ENCODE peak calls at places on chromosome 10, in four cellular contexts. N is endothelial cell of umbilical vein, I is hepatocyte, W is MM.1S. V is an unnamed sample.
A peak's percentile ranks its signal among the peaks of the same experiment; 100 is the strongest.

GRCh38 chr10:77131214-77131613 is 506.4 kb downstream of the KCNMA1 start:
- DNase-seq in N (no peak), I (no peak), W (no peak), V (no peak)

GRCh38 chr10:62597226-62597625 is 207.3 kb upstream of the ADO start:
- DNase-seq in N (no peak), I (no peak), W (no peak), V (no peak)

GRCh38 chr10:77586719-77587423 is 50.7 kb downstream of the KCNMA1 start:
- DNase-seq in N (no peak), I (peak; percentile 85), W (no peak), V (no peak)

GRCh38 chr10:112332509-112333228 is 41.2 kb upstream of the ACSL5 start:
- DNase-seq in N (no peak), I (no peak), W (no peak), V (no peak)

GRCh38 chr10:19904202-19904661 is 88.0 kb downstream of the PLXDC2 start:
- DNase-seq in N (no peak), I (no peak), W (no peak), V (no peak)

GRCh38 chr10:59892697-59893096 is 13.7 kb downstream of the CCDC6 start:
- DNase-seq in N (no peak), I (no peak), W (no peak), V (no peak)

GRCh38 chr10:58206251-58206650 is 61.4 kb downstream of the IPMK start:
- DNase-seq in N (no peak), I (no peak), W (no peak), V (no peak)

GRCh38 chr10:86121200-86121599 is 245.4 kb downstream of the GRID1 start:
- DNase-seq in N (no peak), I (no peak), W (no peak), V (no peak)

GRCh38 chr10:92832121-92832520 is 16.2 kb upstream of the EXOC6 start:
- DNase-seq in N (no peak), I (no peak), W (no peak), V (no peak)

GRCh38 chr10:68330852-68331454 is 911 bp upstream of the HNRNPH3 start:
- DNase-seq in N (no peak), I (peak; percentile 18), W (no peak), V (peak; percentile 9)

GRCh38 chr10:44234471-44234850 is 150.4 kb downstream of the CXCL12 start:
- DNase-seq in N (no peak), I (no peak), W (no peak), V (peak; percentile 57)

GRCh38 chr10:128926693-128927092 is 540.3 kb upstream of the MGMT start:
- DNase-seq in N (no peak), I (no peak), W (no peak), V (no peak)

GRCh38 chr10:77428776-77429395 is 208.7 kb downstream of the KCNMA1 start:
- DNase-seq in N (no peak), I (peak; percentile 74), W (no peak), V (peak; percentile 61)

GRCh38 chr10:114548662-114549061 is 109.4 kb downstream of the ABLIM1 start:
- DNase-seq in N (peak; percentile 79), I (peak; percentile 56), W (no peak), V (peak; percentile 73)

GRCh38 chr10:94546058-94546595 is 539 bp downstream of the HELLS start:
- DNase-seq in N (peak; percentile 65), I (no peak), W (peak; percentile 21), V (peak; percentile 16)

GRCh38 chr10:58189269-58189668 is 78.4 kb downstream of the IPMK start:
- DNase-seq in N (no peak), I (peak; percentile 8), W (no peak), V (no peak)

GRCh38 chr10:85926136-85926535 is 440.5 kb downstream of the GRID1 start:
- DNase-seq in N (no peak), I (no peak), W (no peak), V (no peak)

DNA sequence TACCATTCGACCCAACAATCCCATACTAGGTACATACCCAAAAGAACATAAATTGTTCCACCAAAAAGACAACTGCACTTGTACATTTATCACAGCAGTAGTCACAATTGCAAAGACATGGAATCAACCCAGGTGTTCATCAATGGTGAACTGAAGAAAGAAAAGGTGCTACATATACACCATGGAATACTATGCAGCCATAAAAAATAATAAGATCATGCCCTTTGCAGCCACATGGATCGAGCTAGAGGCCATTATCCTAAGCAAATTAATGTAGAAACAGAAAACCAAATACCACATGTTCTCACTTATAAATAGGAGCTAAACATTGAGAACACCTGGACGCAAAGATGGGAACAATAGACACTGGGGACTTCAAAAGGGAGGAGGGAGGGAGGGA is 79.3 kb upstream of the NEBL start:
- DNase-seq in N (no peak), I (no peak), W (no peak), V (no peak)
- TF ChIP-seq EZH2 in N (no peak), I (no peak), W (no peak), V (no peak)

DNA sequence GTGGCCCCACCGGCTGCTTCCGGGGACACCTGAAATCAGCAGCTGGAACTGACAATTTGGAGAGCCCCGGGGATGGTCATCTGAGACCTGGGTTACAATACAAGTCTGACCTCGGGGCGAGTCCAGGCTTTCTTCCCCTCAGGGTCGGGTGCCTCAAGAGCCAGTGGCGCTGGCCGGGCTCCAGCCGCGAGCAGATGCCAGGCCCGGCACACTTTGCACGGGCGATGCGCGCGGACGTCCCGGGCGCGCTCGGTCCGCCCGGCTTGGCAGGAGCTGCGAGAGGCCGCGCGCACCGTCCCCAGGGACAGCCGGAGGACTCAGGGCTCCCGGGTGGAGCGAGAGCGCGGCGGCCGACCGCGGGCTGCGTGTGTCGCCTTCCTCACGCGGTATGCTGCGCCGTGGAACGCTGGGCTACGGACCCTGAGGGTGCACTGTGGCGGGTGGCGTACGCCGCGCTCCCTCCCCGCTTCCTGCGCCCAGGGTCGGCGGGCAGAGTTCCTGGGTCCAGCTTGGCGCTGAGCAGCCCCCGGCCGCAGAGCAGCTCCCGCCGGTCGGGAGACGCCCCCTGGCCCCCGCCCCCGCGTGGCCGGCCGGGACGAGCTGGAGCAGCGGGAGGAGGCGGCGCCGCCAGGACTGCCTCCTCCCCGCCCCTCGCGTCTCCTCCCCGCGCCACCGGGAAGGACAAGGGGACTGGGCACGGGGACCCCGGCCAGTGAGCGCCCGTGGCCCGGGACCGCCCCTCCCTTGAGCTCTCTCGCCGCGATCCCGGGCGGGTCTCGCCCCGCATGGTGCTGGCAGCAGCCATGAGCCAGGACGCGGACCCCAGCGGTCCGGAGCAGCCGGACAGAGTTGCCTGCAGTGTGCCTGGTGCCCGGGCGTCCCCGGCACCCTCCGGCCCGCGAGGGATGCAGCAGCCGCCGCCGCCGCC is at the start of gene RBM20:
- DNase-seq in N (no peak), I (peak; percentile 54), W (no peak), V (peak; percentile 82)
- TF ChIP-seq EZH2 in N (peak; percentile 54), I (no peak), W (no peak), V (peak; percentile 62)

GRCh38 chr10:22682237-22683192 is 31.9 kb downstream of the PIP4K2A start:
- DNase-seq in N (no peak), I (no peak), W (peak; percentile 83), V (no peak)

GRCh38 chr10:22681301-22681700 is 33.1 kb downstream of the PIP4K2A start:
- DNase-seq in N (no peak), I (no peak), W (no peak), V (no peak)

GRCh38 chr10:22681783-22682183 is 32.6 kb downstream of the PIP4K2A start:
- DNase-seq in N (peak; percentile 59), I (peak; percentile 48), W (no peak), V (no peak)

GRCh38 chr10:22677333-22677732 is 37.0 kb downstream of the PIP4K2A start:
- DNase-seq in N (no peak), I (no peak), W (no peak), V (no peak)

GRCh38 chr10:22679608-22680007 is 34.8 kb downstream of the PIP4K2A start:
- DNase-seq in N (peak; percentile 81), I (no peak), W (no peak), V (no peak)
- TF ChIP-seq EZH2 in N (no peak), I (no peak), W (no peak), V (no peak)

DNA sequence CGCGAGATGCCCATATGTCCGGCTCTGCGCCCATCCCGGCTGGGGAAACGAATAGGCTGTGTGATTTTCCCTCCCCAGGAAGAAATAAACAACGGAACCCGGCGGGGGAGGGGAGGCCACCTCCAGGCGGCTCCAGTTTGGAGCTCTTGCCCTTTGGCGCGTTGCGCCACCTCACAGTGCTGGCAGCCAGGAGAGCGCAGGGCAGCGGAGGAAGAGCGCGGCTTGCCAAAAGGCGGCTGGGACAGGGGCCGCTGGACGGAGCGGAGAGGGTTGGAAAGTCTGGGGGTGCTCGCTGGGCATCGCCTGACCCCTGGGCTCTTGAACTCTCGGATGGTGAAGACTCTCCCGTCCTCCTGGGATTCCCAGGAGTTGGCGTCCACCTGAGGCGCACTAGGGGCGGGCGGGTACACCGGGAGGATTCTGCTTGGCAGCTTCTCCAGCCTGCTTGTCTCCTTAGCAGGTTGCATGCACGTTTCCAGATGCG is 5.3 kb upstream of the NEUROG3 start:
- DNase-seq in N (no peak), I (no peak), W (no peak), V (peak; percentile 61)
- TF ChIP-seq EZH2 in N (no peak), I (no peak), W (no peak), V (peak; percentile 92)

GRCh38 chr10:110650265-110650668 is 6.1 kb downstream of the RBM20 start:
- DNase-seq in N (no peak), I (no peak), W (no peak), V (no peak)
- TF ChIP-seq EZH2 in N (no peak), I (no peak), W (no peak), V (no peak)

DNA sequence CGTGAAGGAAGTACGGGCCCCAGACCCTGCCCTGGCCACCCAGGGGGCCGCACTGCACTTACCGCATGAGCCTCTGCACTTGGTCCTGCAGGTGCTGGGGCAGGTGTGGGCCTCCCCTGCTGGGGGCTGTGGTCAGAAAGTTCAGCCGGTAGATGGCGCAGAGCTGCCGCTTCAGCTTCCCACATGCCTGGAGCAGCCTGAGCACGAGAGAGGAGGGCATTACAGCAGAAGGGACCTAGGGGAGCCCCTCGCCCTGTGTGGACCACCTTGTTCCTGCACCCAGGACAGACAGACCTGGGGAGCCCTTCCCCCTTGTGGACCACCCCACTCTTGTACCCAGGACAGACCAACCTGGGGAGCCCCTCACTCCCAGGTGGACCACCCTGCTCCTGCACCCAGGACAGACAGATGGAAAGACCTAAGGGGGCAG is 8.7 kb upstream of the PYROXD2 start:
- DNase-seq in N (no peak), I (peak; percentile 68), W (peak; percentile 18), V (peak; percentile 53)
- TF ChIP-seq EZH2 in N (no peak), I (no peak), W (no peak), V (no peak)

DNA sequence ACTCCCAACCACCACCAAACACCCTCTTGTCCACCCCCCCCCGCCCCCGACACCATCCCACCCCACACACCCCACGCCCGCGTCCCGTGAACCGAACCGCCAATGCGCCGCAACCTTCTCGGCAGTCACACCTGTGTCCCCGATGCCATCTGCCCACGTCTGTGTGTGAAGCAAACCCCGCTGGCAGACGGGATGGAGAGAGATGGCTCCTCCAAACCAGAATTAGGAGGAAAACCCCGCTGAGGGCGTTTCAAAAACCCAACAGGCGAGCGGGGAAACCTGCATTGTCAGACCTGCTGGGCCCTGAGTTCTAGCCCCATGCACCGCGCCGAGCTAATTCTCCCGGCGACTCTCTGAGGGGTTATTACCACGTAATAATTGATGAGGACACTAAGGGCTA is 28.6 kb upstream of the KCNK18 start:
- DNase-seq in N (no peak), I (no peak), W (no peak), V (peak; percentile 55)
- TF ChIP-seq EZH2 in N (no peak), I (peak; percentile 19), W (no peak), V (no peak)

V was measured in neural progenitor cell.